ENCODE peak calls at places on chromosomes 4 and X, in four cellular contexts. U is lung, Y is K562, Z is right atrium auricular region. G is an unnamed sample.

GRCh38 chr4:54971474-54971950 is 153.9 kb downstream of the KDR start:
- DNase-seq in U (no peak), Y (peak; percentile 51), Z (no peak), G (peak; percentile 24)

GRCh38 chrX:107683124-107683895 is 55.0 kb downstream of the PRPS1 start:
- DNase-seq in U (peak; percentile 46), Y (no peak), Z (peak; percentile 70), G (no peak)

GRCh38 chr4:22515888-22516541 is at the start of gene ADGRA3:
- DNase-seq in U (peak; percentile 72), Y (peak; percentile 15), Z (peak; percentile 60), G (no peak)

GRCh38 chr4:156931267-156931666 is 40.3 kb downstream of the PDGFC start:
- DNase-seq in U (no peak), Y (no peak), Z (no peak), G (no peak)

GRCh38 chr4:11106190-11106589 is 322.5 kb downstream of the HS3ST1 start:
- DNase-seq in U (no peak), Y (no peak), Z (no peak), G (no peak)

GRCh38 chr4:122577808-122578781 is 42.8 kb downstream of the IL21 start:
- DNase-seq in U (no peak), Y (peak; percentile 63), Z (no peak), G (peak; percentile 84)

GRCh38 chrX:113644426-113644825 is 803.8 kb upstream of the AMOT start:
- DNase-seq in U (no peak), Y (no peak), Z (no peak), G (no peak)

GRCh38 chr4:52982246-52982950 is 120.3 kb downstream of the RASL11B start:
- DNase-seq in U (no peak), Y (peak; percentile 19), Z (no peak), G (no peak)

GRCh38 chrX:109485470-109486340 is 3.8 kb upstream of the GUCY2F start:
- DNase-seq in U (peak; percentile 56), Y (peak; percentile 51), Z (peak; percentile 80), G (peak; percentile 65)

GRCh38 chrX:21374163-21374993 is at the start of gene CNKSR2:
- DNase-seq in U (no peak), Y (no peak), Z (no peak), G (peak; percentile 65)

GRCh38 chr4:6134612-6135220 is 65.6 kb downstream of the JAKMIP1 start:
- DNase-seq in U (no peak), Y (peak; percentile 25), Z (no peak), G (peak; percentile 75)

GRCh38 chr4:74483226-74483911 is 38.4 kb downstream of the AREG start:
- DNase-seq in U (no peak), Y (no peak), Z (no peak), G (no peak)

GRCh38 chr4:170102426-170102825 is 12.7 kb upstream of the AADAT start:
- DNase-seq in U (peak; percentile 52), Y (no peak), Z (no peak), G (no peak)

GRCh38 chr4:170589597-170590191 is 499.9 kb upstream of the AADAT start:
- DNase-seq in U (no peak), Y (peak; percentile 2), Z (no peak), G (no peak)

GRCh38 chr4:145937021-145937861 is 1.4 kb downstream of the ZNF827 start:
- DNase-seq in U (peak; percentile 49), Y (peak; percentile 8), Z (no peak), G (peak; percentile 43)

GRCh38 chrX:83508006-83508405 is at the start of gene POU3F4:
- DNase-seq in U (no peak), Y (no peak), Z (no peak), G (no peak)

DNA sequence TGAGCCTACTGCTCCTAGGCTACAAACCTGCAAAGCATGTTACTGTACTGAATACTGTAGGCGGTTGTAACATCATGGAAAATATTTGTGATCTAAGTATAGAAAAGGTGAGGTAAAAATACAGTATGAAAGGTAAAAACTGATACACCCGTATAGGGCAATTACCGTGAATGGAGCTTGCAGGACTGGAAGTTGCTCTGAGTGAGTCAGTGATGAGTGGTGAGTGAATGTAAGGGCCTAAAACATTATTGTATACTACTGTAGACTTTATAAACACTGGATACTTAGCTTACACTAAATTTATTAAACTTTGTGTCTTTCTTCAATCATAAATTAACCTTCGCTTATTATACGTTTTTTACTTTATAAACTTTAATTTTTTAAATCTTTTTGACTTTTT is 3.7 kb downstream of the KIF4A start:
- DNase-seq in U (no peak), Y (no peak), Z (no peak), G (no peak)
- H3K4me3 ChIP-seq in U (no peak overlapping the region), Y (no peak overlapping the region), Z (no peak overlapping the region), G (no peak overlapping the region)

DNA sequence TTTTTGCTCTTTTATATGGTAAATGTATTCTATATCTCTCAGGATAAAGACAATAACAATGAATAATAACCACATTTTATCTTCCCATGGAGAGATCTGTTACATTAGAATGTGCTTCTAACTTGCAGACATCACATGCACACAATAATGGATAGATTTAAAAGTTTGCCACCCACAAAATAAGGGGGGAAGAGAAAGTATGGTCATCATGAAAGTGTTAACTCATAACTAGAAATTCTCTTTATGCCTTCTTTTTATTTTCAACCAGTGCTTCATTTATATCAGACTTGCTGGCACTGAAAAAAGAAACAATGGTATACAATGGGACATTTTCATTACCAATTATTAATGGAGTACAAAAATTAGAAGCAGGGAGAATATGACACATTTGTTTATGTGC is 470.0 kb downstream of the FAT4 start:
- DNase-seq in U (no peak), Y (no peak), Z (no peak), G (no peak)
- H3K27ac ChIP-seq in U (no peak overlapping the region), Y (no peak overlapping the region), Z (no peak overlapping the region), G (no peak overlapping the region)

GRCh38 chrX:76153221-76153620 is 19.6 kb upstream of the PBDC1 start:
- DNase-seq in U (no peak), Y (no peak), Z (no peak), G (no peak)

GRCh38 chrX:76148011-76148665 is 24.7 kb upstream of the PBDC1 start:
- DNase-seq in U (no peak), Y (no peak), Z (no peak), G (no peak)

DNA sequence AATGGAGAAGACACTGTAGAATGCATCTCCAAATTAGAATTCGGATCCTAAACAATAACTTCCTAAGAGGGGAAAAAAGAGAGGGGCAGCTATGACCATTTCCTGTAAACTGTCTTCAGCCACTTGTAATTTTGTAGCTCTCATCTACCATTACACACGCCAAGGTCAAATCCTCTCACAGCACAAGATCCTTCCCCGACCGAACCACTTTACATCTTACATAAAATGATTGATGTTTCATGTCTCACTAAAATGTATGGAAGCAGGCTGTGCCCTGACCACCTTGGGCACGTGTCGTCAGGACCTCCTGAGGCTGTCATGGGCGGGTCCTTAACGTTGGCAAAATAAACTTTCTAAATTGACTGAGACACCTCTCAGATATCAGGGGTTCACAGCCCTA is 24.1 kb upstream of the PBDC1 start:
- DNase-seq in U (no peak), Y (no peak), Z (no peak), G (peak; percentile 69)
- H3K4me3 ChIP-seq in U (no peak overlapping the region), Y (no peak overlapping the region), Z (peak overlapping the region; percentile 15), G (peak overlapping the region; percentile 6)

GRCh38 chr4:185359767-185360446 is 35.8 kb downstream of the LRP2BP start:
- DNase-seq in U (no peak), Y (peak; percentile 55), Z (no peak), G (no peak)

GRCh38 chr4:185363251-185363650 is 32.5 kb downstream of the LRP2BP start:
- DNase-seq in U (no peak), Y (no peak), Z (no peak), G (no peak)

GRCh38 chr4:185357733-185358440 is 37.8 kb downstream of the LRP2BP start:
- DNase-seq in U (no peak), Y (peak; percentile 63), Z (no peak), G (no peak)

GRCh38 chr4:185358514-185359433 is 37.0 kb downstream of the LRP2BP start:
- DNase-seq in U (no peak), Y (peak; percentile 29), Z (no peak), G (no peak)

GRCh38 chr4:185361872-185362271 is 33.9 kb downstream of the LRP2BP start:
- DNase-seq in U (no peak), Y (no peak), Z (no peak), G (no peak)
- H3K27ac ChIP-seq in U (no peak overlapping the region), Y (no peak overlapping the region), Z (no peak overlapping the region), G (no peak overlapping the region)

DNA sequence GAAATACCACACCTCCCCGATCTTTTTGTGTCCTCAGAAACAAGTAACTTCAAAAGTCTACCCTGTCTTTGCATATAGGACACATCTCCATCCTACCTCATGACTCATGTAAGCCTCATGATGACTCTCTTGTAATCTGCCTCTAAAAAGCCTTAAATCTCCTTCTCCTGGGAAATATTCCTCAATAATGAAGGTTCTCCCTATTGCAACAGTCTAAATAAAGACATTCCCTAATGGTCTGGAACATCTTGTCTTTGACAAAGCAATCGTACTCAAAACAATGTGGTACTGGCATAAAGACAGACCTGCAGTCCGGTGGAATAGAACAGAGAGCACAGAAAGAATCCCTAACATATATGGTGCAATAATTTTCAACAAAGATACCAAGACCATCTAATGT is 257.7 kb downstream of the OPHN1 start:
- DNase-seq in U (no peak), Y (no peak), Z (no peak), G (no peak)
- H3K4me3 ChIP-seq in U (no peak overlapping the region), Y (no peak overlapping the region), Z (no peak overlapping the region), G (no peak overlapping the region)

GRCh38 chr4:119082661-119083060 is 53.0 kb upstream of the MYOZ2 start:
- DNase-seq in U (no peak), Y (no peak), Z (no peak), G (no peak)

GRCh38 chr4:119081542-119081859 is 54.1 kb upstream of the MYOZ2 start:
- DNase-seq in U (no peak), Y (no peak), Z (no peak), G (no peak)

GRCh38 chr4:119087121-119087520 is 48.5 kb upstream of the MYOZ2 start:
- DNase-seq in U (no peak), Y (no peak), Z (no peak), G (no peak)

GRCh38 chr4:119081943-119082342 is 53.7 kb upstream of the MYOZ2 start:
- DNase-seq in U (peak; percentile 37), Y (no peak), Z (no peak), G (no peak)

GRCh38 chr4:119084503-119084902 is 51.1 kb upstream of the MYOZ2 start:
- DNase-seq in U (no peak), Y (no peak), Z (no peak), G (no peak)
- H3K27ac ChIP-seq in U (no peak overlapping the region), Y (no peak overlapping the region), Z (no peak overlapping the region), G (no peak overlapping the region)

G was measured in CD4-positive, alpha-beta memory T cell.